ENCODE peak calls at places on chromosome 9, in nine cellular contexts. One of them, this sample, is unnamed.

GRCh38 chr9:5442400-5443011 is 4.8 kb upstream of the PLGRKT start:
- DNase-seq in Calu3: peak
- DNase-seq in astrocyte of the spinal cord: peak
- DNase-seq in dorsolateral prefrontal cortex: peak
- DNase-seq in gastrocnemius medialis: peak
- DNase-seq in foreskin keratinocyte: peak
- DNase-seq in CD8-positive, alpha-beta T cell: peak
- DNase-seq in A549: peak
- DNase-seq in tibial artery: no peak
- DNase-seq in this sample: peak

GRCh38 chr9:121744002-121744686 is 92.7 kb downstream of the DAB2IP start:
- DNase-seq in A549: peak
- DNase-seq in gastrocnemius medialis: peak
- DNase-seq in Calu3: peak
- DNase-seq in astrocyte of the spinal cord: peak
- DNase-seq in dorsolateral prefrontal cortex: peak
- DNase-seq in tibial artery: peak
- DNase-seq in CD8-positive, alpha-beta T cell: peak
- DNase-seq in foreskin keratinocyte: no peak
- DNase-seq in this sample: peak

GRCh38 chr9:89442981-89443817 is 54.7 kb downstream of the SEMA4D start:
- DNase-seq in astrocyte of the spinal cord: peak
- DNase-seq in foreskin keratinocyte: no peak
- DNase-seq in Calu3: no peak
- DNase-seq in dorsolateral prefrontal cortex: no peak
- DNase-seq in tibial artery: no peak
- DNase-seq in A549: no peak
- DNase-seq in CD8-positive, alpha-beta T cell: no peak
- DNase-seq in gastrocnemius medialis: no peak
- DNase-seq in this sample: no peak

GRCh38 chr9:9912459-9912858 is 700.3 kb downstream of the PTPRD start:
- DNase-seq in Calu3: no peak
- DNase-seq in A549: no peak
- DNase-seq in astrocyte of the spinal cord: no peak
- DNase-seq in dorsolateral prefrontal cortex: no peak
- DNase-seq in gastrocnemius medialis: no peak
- DNase-seq in foreskin keratinocyte: peak
- DNase-seq in CD8-positive, alpha-beta T cell: no peak
- DNase-seq in tibial artery: no peak
- DNase-seq in this sample: no peak

GRCh38 chr9:136820947-136821332 is 13.2 kb downstream of the RABL6 start:
- DNase-seq in foreskin keratinocyte: no peak
- DNase-seq in tibial artery: no peak
- DNase-seq in Calu3: no peak
- DNase-seq in astrocyte of the spinal cord: peak
- DNase-seq in CD8-positive, alpha-beta T cell: no peak
- DNase-seq in gastrocnemius medialis: no peak
- DNase-seq in A549: no peak
- DNase-seq in dorsolateral prefrontal cortex: no peak
- DNase-seq in this sample: peak

GRCh38 chr9:2179557-2179956 is 164.4 kb downstream of the SMARCA2 start:
- DNase-seq in dorsolateral prefrontal cortex: no peak
- DNase-seq in CD8-positive, alpha-beta T cell: no peak
- DNase-seq in tibial artery: no peak
- DNase-seq in Calu3: no peak
- DNase-seq in gastrocnemius medialis: no peak
- DNase-seq in A549: no peak
- DNase-seq in astrocyte of the spinal cord: no peak
- DNase-seq in foreskin keratinocyte: peak
- DNase-seq in this sample: no peak

GRCh38 chr9:112176410-112177010 is 1.4 kb upstream of the SUSD1 start:
- DNase-seq in dorsolateral prefrontal cortex: no peak
- DNase-seq in A549: no peak
- DNase-seq in CD8-positive, alpha-beta T cell: peak
- DNase-seq in foreskin keratinocyte: no peak
- DNase-seq in tibial artery: no peak
- DNase-seq in Calu3: no peak
- DNase-seq in astrocyte of the spinal cord: no peak
- DNase-seq in gastrocnemius medialis: no peak
- DNase-seq in this sample: no peak

GRCh38 chr9:132857031-132857430 is 21.1 kb downstream of the AK8 start:
- DNase-seq in foreskin keratinocyte: no peak
- DNase-seq in Calu3: no peak
- DNase-seq in A549: no peak
- DNase-seq in tibial artery: peak
- DNase-seq in dorsolateral prefrontal cortex: peak
- DNase-seq in gastrocnemius medialis: peak
- DNase-seq in CD8-positive, alpha-beta T cell: no peak
- DNase-seq in astrocyte of the spinal cord: peak
- DNase-seq in this sample: peak

GRCh38 chr9:91694081-91694870 is 255.8 kb downstream of the ROR2 start:
- DNase-seq in astrocyte of the spinal cord: no peak
- DNase-seq in Calu3: no peak
- DNase-seq in gastrocnemius medialis: no peak
- DNase-seq in tibial artery: no peak
- DNase-seq in CD8-positive, alpha-beta T cell: no peak
- DNase-seq in A549: no peak
- DNase-seq in dorsolateral prefrontal cortex: no peak
- DNase-seq in foreskin keratinocyte: no peak
- DNase-seq in this sample: no peak

GRCh38 chr9:95096807-95097206 is 220.7 kb downstream of the FANCC start:
- DNase-seq in dorsolateral prefrontal cortex: no peak
- DNase-seq in tibial artery: no peak
- DNase-seq in foreskin keratinocyte: no peak
- DNase-seq in Calu3: no peak
- DNase-seq in astrocyte of the spinal cord: no peak
- DNase-seq in CD8-positive, alpha-beta T cell: no peak
- DNase-seq in gastrocnemius medialis: peak
- DNase-seq in A549: no peak
- DNase-seq in this sample: no peak

GRCh38 chr9:98501776-98502175 is 207.0 kb downstream of the GABBR2 start:
- DNase-seq in dorsolateral prefrontal cortex: no peak
- DNase-seq in CD8-positive, alpha-beta T cell: no peak
- DNase-seq in astrocyte of the spinal cord: no peak
- DNase-seq in foreskin keratinocyte: no peak
- DNase-seq in A549: no peak
- DNase-seq in tibial artery: no peak
- DNase-seq in gastrocnemius medialis: no peak
- DNase-seq in Calu3: no peak
- DNase-seq in this sample: no peak

GRCh38 chr9:26656003-26656940 is 236.3 kb downstream of the CAAP1 start:
- DNase-seq in A549: peak
- DNase-seq in gastrocnemius medialis: no peak
- DNase-seq in tibial artery: no peak
- DNase-seq in foreskin keratinocyte: peak
- DNase-seq in astrocyte of the spinal cord: peak
- DNase-seq in dorsolateral prefrontal cortex: peak
- DNase-seq in Calu3: peak
- DNase-seq in CD8-positive, alpha-beta T cell: no peak
- DNase-seq in this sample: peak

GRCh38 chr9:84600739-84601138 is 68.8 kb upstream of the NTRK2 start:
- DNase-seq in CD8-positive, alpha-beta T cell: no peak
- DNase-seq in tibial artery: no peak
- DNase-seq in foreskin keratinocyte: no peak
- DNase-seq in dorsolateral prefrontal cortex: no peak
- DNase-seq in A549: no peak
- DNase-seq in gastrocnemius medialis: no peak
- DNase-seq in Calu3: peak
- DNase-seq in astrocyte of the spinal cord: no peak
- DNase-seq in this sample: no peak

GRCh38 chr9:90019596-90019995 is 414.8 kb downstream of the GADD45G start:
- DNase-seq in Calu3: no peak
- DNase-seq in dorsolateral prefrontal cortex: no peak
- DNase-seq in A549: no peak
- DNase-seq in tibial artery: no peak
- DNase-seq in astrocyte of the spinal cord: no peak
- DNase-seq in gastrocnemius medialis: no peak
- DNase-seq in CD8-positive, alpha-beta T cell: no peak
- DNase-seq in foreskin keratinocyte: no peak
- DNase-seq in this sample: no peak

GRCh38 chr9:77807846-77808749 is 160.0 kb upstream of the GNA14 start:
- DNase-seq in Calu3: no peak
- DNase-seq in dorsolateral prefrontal cortex: no peak
- DNase-seq in astrocyte of the spinal cord: no peak
- DNase-seq in A549: no peak
- DNase-seq in foreskin keratinocyte: no peak
- DNase-seq in gastrocnemius medialis: no peak
- DNase-seq in CD8-positive, alpha-beta T cell: no peak
- DNase-seq in tibial artery: no peak
- DNase-seq in this sample: no peak

GRCh38 chr9:33230756-33231691 is 8.9 kb upstream of the SPINK4 start:
- DNase-seq in astrocyte of the spinal cord: peak
- DNase-seq in gastrocnemius medialis: no peak
- DNase-seq in foreskin keratinocyte: peak
- DNase-seq in A549: no peak
- DNase-seq in dorsolateral prefrontal cortex: no peak
- DNase-seq in Calu3: peak
- DNase-seq in tibial artery: no peak
- DNase-seq in CD8-positive, alpha-beta T cell: no peak
- DNase-seq in this sample: no peak

GRCh38 chr9:84216151-84216550 is 124.4 kb downstream of the SLC28A3 start:
- DNase-seq in gastrocnemius medialis: no peak
- DNase-seq in Calu3: no peak
- DNase-seq in foreskin keratinocyte: peak
- DNase-seq in tibial artery: no peak
- DNase-seq in dorsolateral prefrontal cortex: no peak
- DNase-seq in A549: no peak
- DNase-seq in CD8-positive, alpha-beta T cell: no peak
- DNase-seq in astrocyte of the spinal cord: no peak
- DNase-seq in this sample: no peak

GRCh38 chr9:127768666-127769065 is 9.8 kb downstream of the SH2D3C start:
- DNase-seq in dorsolateral prefrontal cortex: no peak
- DNase-seq in A549: no peak
- DNase-seq in Calu3: no peak
- DNase-seq in astrocyte of the spinal cord: no peak
- DNase-seq in tibial artery: no peak
- DNase-seq in CD8-positive, alpha-beta T cell: no peak
- DNase-seq in foreskin keratinocyte: no peak
- DNase-seq in gastrocnemius medialis: no peak
- DNase-seq in this sample: no peak
- TF ChIP-seq CTCF in dorsolateral prefrontal cortex: no peak
- TF ChIP-seq CTCF in A549: no peak
- TF ChIP-seq CTCF in Calu3: no peak
- TF ChIP-seq CTCF in astrocyte of the spinal cord: no peak
- TF ChIP-seq CTCF in tibial artery: no peak
- TF ChIP-seq CTCF in CD8-positive, alpha-beta T cell: no peak
- TF ChIP-seq CTCF in foreskin keratinocyte: no peak
- TF ChIP-seq CTCF in gastrocnemius medialis: no peak
- TF ChIP-seq CTCF in this sample: no peak

DNA sequence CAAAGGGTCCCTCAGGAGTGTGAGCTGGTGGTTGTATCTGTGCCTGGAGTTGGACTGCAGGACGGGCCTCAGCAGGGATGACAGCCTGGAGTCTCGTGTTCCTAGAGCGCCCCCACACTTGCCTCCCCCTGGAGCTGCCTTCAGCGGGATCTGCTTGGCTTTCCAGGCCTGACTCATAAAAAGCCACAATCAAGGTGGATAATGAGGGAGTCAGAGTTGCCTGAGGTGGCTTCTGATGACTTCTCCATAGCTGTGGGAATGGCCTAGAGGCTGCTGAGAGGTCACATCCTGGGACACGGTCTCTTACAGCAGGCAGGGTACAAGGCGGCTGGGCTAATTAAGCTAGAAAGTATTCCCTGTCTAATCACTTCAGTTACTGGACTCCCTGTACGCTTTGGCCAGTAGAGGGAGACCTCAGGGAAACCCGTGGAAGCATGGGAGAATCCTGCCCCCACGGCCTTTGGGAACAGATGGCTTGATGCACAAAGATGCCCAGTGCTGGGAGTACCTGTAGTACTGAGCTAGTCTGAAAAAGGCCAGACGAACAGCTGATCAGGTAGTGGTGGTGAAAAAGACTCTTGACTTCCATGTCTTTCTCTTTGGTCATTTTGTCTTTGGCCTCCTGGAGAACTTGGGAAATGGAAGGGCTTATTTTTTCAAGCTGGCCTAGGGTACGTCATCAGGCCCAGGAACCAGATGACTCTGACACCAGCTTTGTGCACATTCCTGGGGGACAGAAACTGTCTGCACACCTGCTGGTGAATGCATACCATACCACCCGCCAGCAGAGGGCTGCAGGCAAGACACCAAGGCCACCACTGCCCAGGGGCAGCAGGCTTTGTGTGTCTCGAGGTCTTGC is 16.1 kb upstream of the FRRS1L start:
- DNase-seq in CD8-positive, alpha-beta T cell: no peak
- DNase-seq in tibial artery: no peak
- DNase-seq in foreskin keratinocyte: peak
- DNase-seq in Calu3: peak
- DNase-seq in gastrocnemius medialis: no peak
- DNase-seq in astrocyte of the spinal cord: no peak
- DNase-seq in A549: peak
- DNase-seq in dorsolateral prefrontal cortex: peak
- DNase-seq in this sample: peak
- TF ChIP-seq CTCF in CD8-positive, alpha-beta T cell: no peak
- TF ChIP-seq CTCF in tibial artery: no peak
- TF ChIP-seq CTCF in foreskin keratinocyte: peak
- TF ChIP-seq CTCF in Calu3: peak
- TF ChIP-seq CTCF in gastrocnemius medialis: no peak
- TF ChIP-seq CTCF in astrocyte of the spinal cord: peak
- TF ChIP-seq CTCF in A549: peak
- TF ChIP-seq CTCF in dorsolateral prefrontal cortex: peak
- TF ChIP-seq CTCF in this sample: peak

GRCh38 chr9:70340572-70340971 is 73.9 kb downstream of the KLF9 start:
- DNase-seq in foreskin keratinocyte: no peak
- DNase-seq in CD8-positive, alpha-beta T cell: no peak
- DNase-seq in tibial artery: no peak
- DNase-seq in A549: peak
- DNase-seq in astrocyte of the spinal cord: peak
- DNase-seq in dorsolateral prefrontal cortex: no peak
- DNase-seq in Calu3: no peak
- DNase-seq in gastrocnemius medialis: no peak
- DNase-seq in this sample: peak
- TF ChIP-seq CTCF in foreskin keratinocyte: peak
- TF ChIP-seq CTCF in CD8-positive, alpha-beta T cell: peak
- TF ChIP-seq CTCF in tibial artery: peak
- TF ChIP-seq CTCF in A549: peak
- TF ChIP-seq CTCF in astrocyte of the spinal cord: peak
- TF ChIP-seq CTCF in dorsolateral prefrontal cortex: peak
- TF ChIP-seq CTCF in Calu3: no peak
- TF ChIP-seq CTCF in gastrocnemius medialis: peak
- TF ChIP-seq CTCF in this sample: peak

DNA sequence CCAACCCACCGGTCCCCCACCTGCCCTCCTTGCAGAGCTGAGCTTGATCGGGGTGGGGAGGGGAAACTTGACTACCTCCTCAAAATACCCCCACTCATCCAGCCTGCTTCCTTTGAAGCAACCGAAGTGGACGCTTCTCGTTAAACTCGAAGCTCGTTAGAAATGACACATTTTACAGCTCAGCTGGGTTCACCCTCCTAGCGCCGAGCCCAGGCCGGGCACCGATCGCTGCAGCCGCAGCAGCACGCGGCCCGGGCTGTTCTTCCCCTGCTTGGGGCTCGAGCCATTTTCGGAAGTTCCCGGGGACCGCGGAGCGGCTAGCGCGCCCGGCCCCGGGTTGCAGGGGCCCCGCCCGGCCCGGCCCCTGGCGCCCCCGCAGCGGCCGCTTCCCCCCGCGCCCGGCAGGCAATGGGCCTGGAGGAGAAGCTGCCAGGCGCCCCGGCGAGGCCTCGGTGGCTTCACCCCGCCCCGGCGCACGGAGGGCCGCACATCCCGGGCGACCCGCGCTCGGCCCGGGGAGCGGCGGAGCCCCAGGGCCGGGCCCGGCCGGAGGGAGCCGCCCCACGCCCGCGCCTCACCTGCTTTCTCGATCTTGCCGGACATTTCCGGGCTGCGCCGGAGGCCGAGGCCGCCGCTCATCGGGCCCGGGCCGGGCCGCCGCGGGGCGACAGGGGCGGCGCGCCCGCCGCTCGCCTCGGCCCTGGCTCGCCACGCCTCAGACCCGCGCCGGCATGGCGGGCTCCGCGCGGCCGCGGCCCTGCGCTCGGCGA is 499 bp downstream of the RAPGEF1 start:
- DNase-seq in dorsolateral prefrontal cortex: no peak
- DNase-seq in gastrocnemius medialis: no peak
- DNase-seq in astrocyte of the spinal cord: peak
- DNase-seq in CD8-positive, alpha-beta T cell: peak
- DNase-seq in foreskin keratinocyte: no peak
- DNase-seq in A549: no peak
- DNase-seq in tibial artery: no peak
- DNase-seq in Calu3: peak
- DNase-seq in this sample: peak
- TF ChIP-seq CTCF in dorsolateral prefrontal cortex: no peak
- TF ChIP-seq CTCF in gastrocnemius medialis: no peak
- TF ChIP-seq CTCF in astrocyte of the spinal cord: no peak
- TF ChIP-seq CTCF in CD8-positive, alpha-beta T cell: no peak
- TF ChIP-seq CTCF in foreskin keratinocyte: no peak
- TF ChIP-seq CTCF in A549: no peak
- TF ChIP-seq CTCF in tibial artery: no peak
- TF ChIP-seq CTCF in Calu3: no peak
- TF ChIP-seq CTCF in this sample: no peak

This sample was measured in fibroblast of the aortic adventitia.